ENCODE peak calls at places on chromosomes 3 and 15, in six cellular contexts. W, Z, J, G, X and M are unnamed samples.

GRCh38 chr3:127108796-127109195 is 84.1 kb upstream of the PRR23E start:
- DNase-seq in W (no peak), Z (no peak), J (no peak), G (no peak), X (no peak), M (no peak)

GRCh38 chr15:54518145-54518941 is 540.1 kb downstream of the UNC13C start:
- DNase-seq in W (no peak), Z (no peak), J (no peak), G (no peak), X (no peak), M (no peak)

GRCh38 chr3:195124378-195124985 is 146.5 kb downstream of the XXYLT1 start:
- DNase-seq in W (no peak), Z (no peak), J (no peak), G (no peak), X (no peak), M (no peak)

GRCh38 chr15:29937956-29938355 is 115.7 kb upstream of the TJP1 start:
- DNase-seq in W (no peak), Z (no peak), J (peak), G (no peak), X (no peak), M (peak)

GRCh38 chr15:72285927-72286516 is 13.7 kb upstream of the PARP6 start:
- DNase-seq in W (no peak), Z (peak), J (peak), G (peak), X (peak), M (no peak)

GRCh38 chr3:43998841-43999805 is 242.6 kb upstream of the TOPAZ1 start:
- DNase-seq in W (peak), Z (no peak), J (peak), G (no peak), X (no peak), M (peak)

GRCh38 chr3:14523792-14524191 is 16.4 kb downstream of the GRIP2 start:
- DNase-seq in W (no peak), Z (no peak), J (no peak), G (peak), X (no peak), M (no peak)

GRCh38 chr3:179652467-179653105 is at the start of gene USP13:
- DNase-seq in W (peak), Z (peak), J (peak), G (peak), X (peak), M (peak)

GRCh38 chr3:102106421-102107097 is 257.2 kb downstream of the NFKBIZ start:
- DNase-seq in W (no peak), Z (no peak), J (peak), G (no peak), X (peak), M (peak)

GRCh38 chr15:74384566-74385441 is 17.4 kb upstream of the CYP11A1 start:
- DNase-seq in W (peak), Z (no peak), J (peak), G (peak), X (peak), M (peak)

GRCh38 chr3:192816274-192816853 is 89.0 kb upstream of the FGF12 start:
- DNase-seq in W (peak), Z (peak), J (peak), G (no peak), X (no peak), M (peak)

GRCh38 chr3:136186330-136186729 is 9.8 kb downstream of the MSL2 start:
- DNase-seq in W (no peak), Z (no peak), J (no peak), G (no peak), X (no peak), M (peak)